ENCODE peak calls at places on chromosomes 7 and 10, in five cellular contexts. T is Peyer's patch, P is colonic mucosa, M is mammary epithelial cell, I is stomach. D is an unnamed sample. For H3K4me1, the result is how much of the 10 kb centered on the place peaks cover.

GRCh38 chr7:4143511-4144160 is 538.5 kb upstream of the FOXK1 start:
- DNase-seq in T (no peak), P (no peak), M (no peak), I (no peak), D (peak)

GRCh38 chr10:117541405-117541908 is 1.1 kb upstream of the EMX2 start:
- DNase-seq in T (no peak), P (no peak), M (no peak), I (no peak), D (no peak)

GRCh38 chr7:70271617-70272081 is 673.4 kb downstream of the AUTS2 start:
- DNase-seq in T (no peak), P (no peak), M (no peak), I (no peak), D (no peak)

GRCh38 chr7:129831424-129832058 is 121.2 kb downstream of the UBE2H start:
- DNase-seq in T (no peak), P (no peak), M (peak), I (no peak), D (no peak)

GRCh38 chr7:2732959-2733584 is 45.1 kb downstream of the AMZ1 start:
- DNase-seq in T (peak), P (peak), M (no peak), I (peak), D (peak)

GRCh38 chr10:73816917-73817729 is 5.7 kb upstream of the NDST2 start:
- DNase-seq in T (peak), P (no peak), M (no peak), I (no peak), D (no peak)

GRCh38 chr10:113036636-113037035 is 86.6 kb downstream of the TCF7L2 start:
- DNase-seq in T (no peak), P (no peak), M (no peak), I (no peak), D (no peak)

GRCh38 chr7:155685070-155685790 is 40.8 kb downstream of the RBM33 start:
- DNase-seq in T (no peak), P (no peak), M (no peak), I (no peak), D (no peak)

GRCh38 chr10:72322280-72323058 is 32.2 kb downstream of the DNAJB12 start:
- DNase-seq in T (no peak), P (no peak), M (peak), I (no peak), D (no peak)

GRCh38 chr7:14001139-14001538 is 11.7 kb upstream of the ETV1 start:
- DNase-seq in T (no peak), P (no peak), M (no peak), I (no peak), D (no peak)

GRCh38 chr10:77349226-77349625 is 288.4 kb downstream of the KCNMA1 start:
- DNase-seq in T (no peak), P (no peak), M (no peak), I (no peak), D (no peak)

GRCh38 chr7:111486472-111487142 is 75.7 kb downstream of the IMMP2L start:
- DNase-seq in T (no peak), P (no peak), M (peak), I (no peak), D (no peak)

GRCh38 chr7:158563051-158563450 is 24.6 kb downstream of the PTPRN2 start:
- DNase-seq in T (no peak), P (no peak), M (no peak), I (no peak), D (no peak)

GRCh38 chr7:130959743-130960207 is 225.8 kb upstream of the KLF14 start:
- DNase-seq in T (no peak), P (no peak), M (peak), I (no peak), D (no peak)

GRCh38 chr10:58140054-58140453 is 127.6 kb downstream of the IPMK start:
- DNase-seq in T (no peak), P (peak), M (no peak), I (no peak), D (no peak)

GRCh38 chr7:1533255-1533568 is 2.7 kb downstream of the MAFK start:
- DNase-seq in T (no peak), P (no peak), M (no peak), I (no peak), D (peak)

GRCh38 chr10:3666525-3667302 is 118.3 kb downstream of the KLF6 start:
- DNase-seq in T (peak), P (no peak), M (no peak), I (peak), D (peak)

GRCh38 chr7:134813668-134814067 is 34.2 kb downstream of the CALD1 start:
- DNase-seq in T (no peak), P (no peak), M (no peak), I (no peak), D (no peak)

GRCh38 chr10:63331586-63331985 is 134.2 kb downstream of the JMJD1C start:
- DNase-seq in T (no peak), P (no peak), M (no peak), I (no peak), D (no peak)

GRCh38 chr7:147911224-147911623 is 679.3 kb upstream of the C7orf33 start:
- DNase-seq in T (no peak), P (no peak), M (no peak), I (no peak), D (no peak)

GRCh38 chr7:158952776-158953175 is 96.4 kb downstream of the DYNC2I1 start:
- DNase-seq in T (no peak), P (no peak), M (no peak), I (no peak), D (no peak)

GRCh38 chr7:130875901-130876300 is 141.9 kb upstream of the KLF14 start:
- DNase-seq in T (no peak), P (no peak), M (no peak), I (no peak), D (no peak)

GRCh38 chr7:55432937-55433784 is 68.0 kb downstream of the LANCL2 start:
- DNase-seq in T (no peak), P (no peak), M (peak), I (no peak), D (no peak)

GRCh38 chr7:50782376-50783208 is at the start of gene GRB10:
- DNase-seq in T (no peak), P (no peak), M (no peak), I (no peak), D (no peak)

GRCh38 chr10:132434405-132435005 is 37.5 kb downstream of the PWWP2B start:
- DNase-seq in T (peak), P (peak), M (no peak), I (no peak), D (peak)

GRCh38 chr7:114784756-114785155 is 137.1 kb upstream of the MDFIC start:
- DNase-seq in T (no peak), P (no peak), M (peak), I (no peak), D (no peak)

GRCh38 chr7:44275829-44276570 is 49.4 kb downstream of the CAMK2B start:
- DNase-seq in T (no peak), P (no peak), M (no peak), I (no peak), D (peak)

GRCh38 chr7:137538361-137538762 is 194.8 kb upstream of the PTN start:
- DNase-seq in T (no peak), P (no peak), M (peak), I (no peak), D (no peak)

GRCh38 chr10:850093-850492 is 81.4 kb downstream of the LARP4B start:
- DNase-seq in T (no peak), P (no peak), M (no peak), I (no peak), D (no peak)

GRCh38 chr10:851891-852290 is 79.6 kb downstream of the LARP4B start:
- DNase-seq in T (no peak), P (no peak), M (no peak), I (no peak), D (no peak)

GRCh38 chr10:845526-845925 is 86.0 kb downstream of the LARP4B start:
- DNase-seq in T (no peak), P (no peak), M (no peak), I (no peak), D (no peak)

GRCh38 chr10:844552-844951 is 87.0 kb downstream of the LARP4B start:
- DNase-seq in T (no peak), P (no peak), M (no peak), I (no peak), D (no peak)

GRCh38 chr10:847868-848267 is 83.6 kb downstream of the LARP4B start:
- DNase-seq in T (no peak), P (no peak), M (peak), I (no peak), D (no peak)
- H3K4me1 ChIP-seq in T (under half), P (under half), M (under half), I (under half), D (under half)

DNA sequence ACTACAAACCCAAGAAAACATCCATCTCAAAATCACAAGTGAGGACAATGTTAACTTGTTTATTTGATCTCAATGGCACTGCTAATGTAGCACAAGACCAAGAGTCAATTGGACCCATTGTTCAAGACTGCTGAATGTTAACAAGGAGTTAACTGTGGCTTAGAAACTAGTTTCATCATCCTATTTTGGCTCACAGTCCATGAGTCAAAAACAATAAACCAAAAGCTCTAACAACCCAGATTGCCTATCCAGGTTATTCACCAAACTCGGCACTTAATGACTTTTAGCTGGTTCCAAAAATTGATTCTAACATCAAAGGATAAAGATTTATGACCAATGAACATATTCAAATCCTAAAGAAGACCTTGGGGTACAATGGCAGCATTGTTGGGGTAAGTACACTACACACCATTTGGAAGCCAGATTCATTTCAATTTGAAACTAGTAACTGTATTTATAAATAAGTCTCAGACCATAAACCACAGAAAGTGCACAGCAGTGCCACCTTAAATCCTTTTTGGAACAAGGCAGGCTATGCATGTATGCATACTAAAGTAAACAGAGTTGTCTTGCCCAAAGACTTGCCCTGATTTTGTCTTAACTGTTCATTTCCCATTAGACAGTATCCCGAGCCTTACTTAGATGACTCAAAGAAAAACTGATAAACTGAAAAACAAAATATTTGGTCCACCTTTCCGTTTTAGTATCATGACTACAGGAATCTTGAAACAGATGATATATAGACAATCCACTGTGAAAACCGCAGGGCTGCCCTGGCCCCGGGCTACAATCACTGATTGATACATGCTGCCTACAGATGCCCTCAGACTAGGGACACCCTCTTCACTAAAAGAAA is 84.5 kb downstream of the SRPK2 start:
- DNase-seq in T (no peak), P (no peak), M (peak), I (no peak), D (no peak)
- H3K27ac ChIP-seq in T (no peak), P (no peak), M (peak), I (no peak), D (no peak)

GRCh38 chr7:74280985-74281384 is 8.2 kb upstream of the CLIP2 start:
- DNase-seq in T (no peak), P (no peak), M (no peak), I (no peak), D (no peak)
- H3K4me1 ChIP-seq in T (under half), P (under half), M (under half), I (under half), D (under half)

GRCh38 chr7:92782236-92782635 is 54.1 kb downstream of the CDK6 start:
- DNase-seq in T (no peak), P (no peak), M (no peak), I (no peak), D (no peak)

GRCh38 chr7:92783260-92783911 is 53.0 kb downstream of the CDK6 start:
- DNase-seq in T (no peak), P (no peak), M (no peak), I (no peak), D (no peak)

GRCh38 chr7:92781117-92781720 is 55.2 kb downstream of the CDK6 start:
- DNase-seq in T (no peak), P (no peak), M (no peak), I (no peak), D (no peak)

GRCh38 chr7:92784935-92785334 is 51.4 kb downstream of the CDK6 start:
- DNase-seq in T (no peak), P (no peak), M (no peak), I (no peak), D (no peak)

GRCh38 chr7:92782855-92783254 is 53.5 kb downstream of the CDK6 start:
- DNase-seq in T (no peak), P (no peak), M (no peak), I (no peak), D (no peak)
- H3K27ac ChIP-seq in T (no peak), P (peak), M (no peak), I (no peak), D (no peak)

GRCh38 chr10:79178070-79178576 is 109.4 kb downstream of the ZMIZ1 start:
- DNase-seq in T (no peak), P (no peak), M (no peak), I (no peak), D (no peak)

GRCh38 chr10:79179404-79180309 is 110.9 kb downstream of the ZMIZ1 start:
- DNase-seq in T (no peak), P (no peak), M (no peak), I (no peak), D (no peak)

GRCh38 chr10:79178614-79179403 is 110.0 kb downstream of the ZMIZ1 start:
- DNase-seq in T (no peak), P (no peak), M (no peak), I (no peak), D (no peak)

GRCh38 chr10:79176052-79176501 is 107.3 kb downstream of the ZMIZ1 start:
- DNase-seq in T (no peak), P (no peak), M (no peak), I (no peak), D (no peak)

GRCh38 chr10:79176949-79177602 is 108.3 kb downstream of the ZMIZ1 start:
- DNase-seq in T (no peak), P (no peak), M (no peak), I (no peak), D (no peak)
- H3K4me1 ChIP-seq in T (under half), P (under half), M (under half), I (half or more), D (under half)

DNA sequence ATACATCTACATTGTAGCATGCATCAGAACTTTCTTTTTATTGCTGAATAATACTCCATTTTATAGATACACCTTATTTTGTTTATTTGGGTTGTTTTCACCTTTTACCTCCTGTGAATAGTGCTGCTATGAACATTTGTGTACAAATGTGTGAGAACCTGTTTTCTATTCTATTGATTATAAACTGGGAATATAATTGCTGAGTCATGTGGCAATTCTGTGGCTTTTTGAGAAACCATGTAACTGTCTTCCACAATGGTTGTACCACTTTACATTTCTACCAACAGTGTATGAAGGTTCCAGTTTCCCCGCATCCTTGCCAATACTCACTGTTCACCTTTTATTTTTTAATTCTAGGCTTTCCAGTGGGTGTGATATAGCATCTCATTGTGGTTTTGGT is 138.6 kb upstream of the MBL2 start:
- DNase-seq in T (no peak), P (no peak), M (no peak), I (no peak), D (no peak)
- H3K27ac ChIP-seq in T (no peak), P (no peak), M (no peak), I (no peak), D (no peak)